ENCODE peak calls at places on chromosomes 12 and 14, in five cellular contexts. One of them, this sample, is unnamed. For H3K4me1, the result is how much of the 10 kb centered on the place peaks cover.

GRCh38 chr14:24325963-24326362 is 8.9 kb downstream of the ADCY4 start:
- DNase-seq in right atrium auricular region: no peak
- DNase-seq in aorta: peak
- DNase-seq in testis: no peak
- DNase-seq in cardiac muscle cell: no peak
- DNase-seq in this sample: no peak

GRCh38 chr12:52259850-52260249 is 14.6 kb upstream of the KRT86 start:
- DNase-seq in right atrium auricular region: no peak
- DNase-seq in aorta: peak
- DNase-seq in testis: no peak
- DNase-seq in cardiac muscle cell: no peak
- DNase-seq in this sample: no peak

GRCh38 chr14:98408024-98408555 is 863.9 kb downstream of the BCL11B start:
- DNase-seq in right atrium auricular region: no peak
- DNase-seq in aorta: no peak
- DNase-seq in testis: no peak
- DNase-seq in cardiac muscle cell: no peak
- DNase-seq in this sample: no peak

GRCh38 chr12:103503546-103504480 is 8.0 kb upstream of the C12orf42 start:
- DNase-seq in right atrium auricular region: no peak
- DNase-seq in aorta: no peak
- DNase-seq in testis: peak
- DNase-seq in cardiac muscle cell: peak
- DNase-seq in this sample: no peak

GRCh38 chr14:101595887-101596721 is 34.8 kb downstream of the DIO3 start:
- DNase-seq in right atrium auricular region: peak
- DNase-seq in aorta: no peak
- DNase-seq in testis: no peak
- DNase-seq in cardiac muscle cell: no peak
- DNase-seq in this sample: peak

GRCh38 chr12:68180792-68181744 is 21.5 kb upstream of the IFNG start:
- DNase-seq in right atrium auricular region: no peak
- DNase-seq in aorta: no peak
- DNase-seq in testis: no peak
- DNase-seq in cardiac muscle cell: no peak
- DNase-seq in this sample: no peak

GRCh38 chr12:61891632-61892031 is 368.6 kb upstream of the USP15 start:
- DNase-seq in right atrium auricular region: no peak
- DNase-seq in aorta: no peak
- DNase-seq in testis: no peak
- DNase-seq in cardiac muscle cell: no peak
- DNase-seq in this sample: no peak

GRCh38 chr12:93318720-93319522 is 58.8 kb upstream of the NUDT4 start:
- DNase-seq in right atrium auricular region: no peak
- DNase-seq in aorta: no peak
- DNase-seq in testis: no peak
- DNase-seq in cardiac muscle cell: no peak
- DNase-seq in this sample: no peak

GRCh38 chr12:90366286-90366685 is 588.7 kb downstream of the CCER1 start:
- DNase-seq in right atrium auricular region: no peak
- DNase-seq in aorta: no peak
- DNase-seq in testis: no peak
- DNase-seq in cardiac muscle cell: no peak
- DNase-seq in this sample: no peak

GRCh38 chr14:72763892-72764291 is 130.0 kb downstream of the DPF3 start:
- DNase-seq in right atrium auricular region: no peak
- DNase-seq in aorta: no peak
- DNase-seq in testis: no peak
- DNase-seq in cardiac muscle cell: no peak
- DNase-seq in this sample: no peak

GRCh38 chr14:93115920-93116675 is at the start of gene ITPK1:
- DNase-seq in right atrium auricular region: no peak
- DNase-seq in aorta: peak
- DNase-seq in testis: peak
- DNase-seq in cardiac muscle cell: peak
- DNase-seq in this sample: peak

GRCh38 chr12:124767075-124767821 is 96.4 kb downstream of the SCARB1 start:
- DNase-seq in right atrium auricular region: peak
- DNase-seq in aorta: peak
- DNase-seq in testis: peak
- DNase-seq in cardiac muscle cell: peak
- DNase-seq in this sample: peak

GRCh38 chr12:76558684-76559276 is 791 bp downstream of the OSBPL8 start:
- DNase-seq in right atrium auricular region: peak
- DNase-seq in aorta: peak
- DNase-seq in testis: peak
- DNase-seq in cardiac muscle cell: peak
- DNase-seq in this sample: peak

GRCh38 chr14:66624319-66624937 is 116.5 kb downstream of the GPHN start:
- DNase-seq in right atrium auricular region: peak
- DNase-seq in aorta: no peak
- DNase-seq in testis: peak
- DNase-seq in cardiac muscle cell: peak
- DNase-seq in this sample: peak

GRCh38 chr12:91432755-91433154 is 250.1 kb upstream of the DCN start:
- DNase-seq in right atrium auricular region: no peak
- DNase-seq in aorta: no peak
- DNase-seq in testis: no peak
- DNase-seq in cardiac muscle cell: no peak
- DNase-seq in this sample: no peak

GRCh38 chr12:113427882-113428281 is 5.7 kb downstream of the SDSL start:
- DNase-seq in right atrium auricular region: no peak
- DNase-seq in aorta: peak
- DNase-seq in testis: no peak
- DNase-seq in cardiac muscle cell: no peak
- DNase-seq in this sample: no peak

GRCh38 chr14:69968151-69968550 is 88.9 kb downstream of the SMOC1 start:
- DNase-seq in right atrium auricular region: no peak
- DNase-seq in aorta: no peak
- DNase-seq in testis: no peak
- DNase-seq in cardiac muscle cell: no peak
- DNase-seq in this sample: no peak

GRCh38 chr12:58540480-58541299 is 379.6 kb downstream of the LRIG3 start:
- DNase-seq in right atrium auricular region: peak
- DNase-seq in aorta: peak
- DNase-seq in testis: peak
- DNase-seq in cardiac muscle cell: peak
- DNase-seq in this sample: peak

GRCh38 chr14:96653597-96653996 is 143.6 kb upstream of the VRK1 start:
- DNase-seq in right atrium auricular region: no peak
- DNase-seq in aorta: no peak
- DNase-seq in testis: no peak
- DNase-seq in cardiac muscle cell: no peak
- DNase-seq in this sample: no peak

GRCh38 chr12:11941601-11942360 is 129.0 kb upstream of the BCL2L14 start:
- DNase-seq in right atrium auricular region: no peak
- DNase-seq in aorta: no peak
- DNase-seq in testis: no peak
- DNase-seq in cardiac muscle cell: no peak
- DNase-seq in this sample: no peak

DNA sequence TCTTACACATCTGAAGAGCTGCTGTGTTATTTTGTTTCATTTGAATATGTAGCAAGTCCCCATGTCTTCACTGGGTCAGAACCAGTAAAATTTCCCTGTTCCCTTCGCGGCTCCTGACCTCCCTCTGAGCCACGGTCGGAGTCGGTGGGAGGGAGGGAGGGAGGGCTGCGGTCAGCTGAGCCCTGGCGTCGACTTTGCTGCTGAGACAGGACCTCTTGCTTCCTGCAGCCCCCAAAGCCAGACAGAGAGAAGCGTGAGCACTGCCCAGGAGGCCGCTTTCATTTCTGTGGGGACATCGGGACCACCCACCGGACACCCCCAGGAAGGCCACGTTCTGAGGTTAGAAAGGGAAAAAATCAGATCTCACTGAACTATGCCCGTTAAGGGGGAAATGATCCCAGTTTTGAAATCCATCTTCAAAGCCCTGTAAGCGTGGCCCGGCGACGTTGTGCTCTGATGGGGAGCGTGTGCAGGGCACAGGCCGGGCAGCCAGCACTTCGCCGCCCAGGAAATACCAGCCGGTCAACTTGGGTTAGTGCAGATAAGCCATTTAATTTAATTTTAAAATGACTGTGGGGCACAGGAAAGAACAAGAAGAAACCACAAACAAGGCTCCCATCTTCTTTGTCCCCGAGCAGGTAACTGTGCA is 42.1 kb downstream of the NOC4L start:
- DNase-seq in right atrium auricular region: no peak
- DNase-seq in aorta: no peak
- DNase-seq in testis: no peak
- DNase-seq in cardiac muscle cell: no peak
- DNase-seq in this sample: peak
- H3K4me1 ChIP-seq in right atrium auricular region: under half
- H3K4me1 ChIP-seq in aorta: under half
- H3K4me1 ChIP-seq in testis: under half
- H3K4me1 ChIP-seq in cardiac muscle cell: under half
- H3K4me1 ChIP-seq in this sample: under half

DNA sequence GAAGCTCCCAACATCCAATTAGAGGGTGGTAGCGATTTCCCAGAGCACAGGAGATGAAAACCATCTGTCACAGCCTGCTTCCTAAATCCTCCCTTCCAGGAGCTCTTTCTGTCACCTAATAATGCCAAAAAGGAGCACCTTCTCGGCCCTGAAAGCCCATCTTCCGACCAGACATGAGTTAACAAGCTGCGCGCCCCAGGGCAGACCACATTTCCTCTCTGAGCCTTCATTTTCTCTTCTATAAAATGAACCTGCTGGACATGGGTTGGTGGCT is 45.4 kb upstream of the VASH1 start:
- DNase-seq in right atrium auricular region: no peak
- DNase-seq in aorta: no peak
- DNase-seq in testis: no peak
- DNase-seq in cardiac muscle cell: no peak
- DNase-seq in this sample: no peak
- H3K4me3 ChIP-seq in right atrium auricular region: no peak
- H3K4me3 ChIP-seq in aorta: no peak
- H3K4me3 ChIP-seq in testis: no peak
- H3K4me3 ChIP-seq in cardiac muscle cell: no peak
- H3K4me3 ChIP-seq in this sample: no peak

DNA sequence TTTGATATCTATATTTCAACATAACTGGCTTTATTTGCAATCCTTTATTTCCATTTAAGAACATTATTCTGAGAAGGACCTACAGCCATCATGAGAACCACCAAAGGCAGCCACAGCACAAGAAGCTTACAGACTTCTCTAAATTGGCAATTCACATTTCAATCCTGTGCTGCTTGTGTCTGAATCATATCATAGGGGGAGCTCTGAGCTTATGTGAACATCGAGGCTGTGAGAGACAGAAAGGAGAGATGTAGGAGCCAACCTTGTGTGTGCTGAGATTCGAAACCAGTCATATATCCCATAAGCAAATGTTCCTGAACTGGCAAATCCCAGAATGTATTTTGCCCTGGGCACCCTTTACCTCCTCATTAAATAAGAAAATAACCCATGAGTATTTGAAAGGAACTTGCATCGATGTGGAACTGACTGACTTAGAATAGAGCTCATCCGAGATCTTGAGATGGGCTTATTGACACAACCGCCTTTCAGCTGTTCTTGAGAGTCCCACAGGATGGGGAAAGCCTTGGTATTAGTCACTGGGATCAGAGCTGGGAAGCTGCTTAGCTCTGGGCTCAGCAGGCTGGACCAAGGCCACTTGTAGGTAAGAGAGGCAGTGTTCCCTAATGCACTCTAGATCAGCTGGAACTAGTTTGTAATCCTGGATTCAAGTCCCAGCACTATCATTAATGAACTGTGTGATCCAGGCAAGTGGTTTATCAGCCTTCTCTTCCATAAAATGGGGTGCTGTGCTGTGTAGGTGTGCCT is 329.8 kb downstream of the CACNA1C start:
- DNase-seq in right atrium auricular region: no peak
- DNase-seq in aorta: no peak
- DNase-seq in testis: no peak
- DNase-seq in cardiac muscle cell: no peak
- DNase-seq in this sample: no peak
- H3K27ac ChIP-seq in right atrium auricular region: peak
- H3K27ac ChIP-seq in aorta: no peak
- H3K27ac ChIP-seq in testis: no peak
- H3K27ac ChIP-seq in cardiac muscle cell: no peak
- H3K27ac ChIP-seq in this sample: peak

DNA sequence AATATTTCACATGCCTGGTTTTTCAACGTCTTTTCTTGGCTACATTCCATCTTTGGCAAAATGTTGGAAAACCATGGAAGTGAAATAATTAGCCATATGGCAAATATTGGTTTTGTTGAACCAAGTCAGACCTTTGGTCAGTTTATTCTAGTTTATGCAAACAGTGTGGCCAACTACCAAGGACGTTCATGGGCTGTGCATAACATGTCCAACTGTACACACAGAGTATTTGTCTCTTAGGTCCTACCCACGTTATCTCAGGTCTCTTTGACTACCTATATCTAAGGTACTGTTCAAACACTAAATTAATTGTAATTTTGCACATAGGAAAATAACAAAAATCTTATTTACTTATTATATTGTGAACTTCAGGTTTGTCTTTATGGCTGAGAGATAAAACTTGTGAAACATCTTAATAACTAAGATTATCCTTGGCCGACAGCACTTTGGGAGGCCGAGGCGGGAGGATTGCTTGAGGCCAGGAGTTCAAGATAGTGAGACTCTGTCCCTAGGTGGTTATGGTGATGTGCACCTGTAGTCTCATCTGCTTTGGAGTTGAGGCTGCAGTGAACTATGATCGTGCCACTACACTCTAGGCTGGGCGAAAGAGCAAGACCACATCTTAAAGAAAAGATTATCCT is 22.4 kb downstream of the DIP2B start:
- DNase-seq in right atrium auricular region: no peak
- DNase-seq in aorta: no peak
- DNase-seq in testis: no peak
- DNase-seq in cardiac muscle cell: no peak
- DNase-seq in this sample: no peak
- H3K4me1 ChIP-seq in right atrium auricular region: under half
- H3K4me1 ChIP-seq in aorta: under half
- H3K4me1 ChIP-seq in testis: under half
- H3K4me1 ChIP-seq in cardiac muscle cell: under half
- H3K4me1 ChIP-seq in this sample: under half